ENCODE peak calls at places on chromosomes 4 and X, in six cellular contexts. One of them, this sample, is unnamed.

GRCh38 chr4:121742794-121743193 is 22.2 kb downstream of the SMIM43 start:
- DNase-seq in NT2/D1: no peak
- DNase-seq in NCI-H1092 treated with DMSO at 0.1 percent for 48 hours: no peak
- DNase-seq in NCI-H510A: no peak
- DNase-seq in choroid plexus epithelial cell: no peak
- DNase-seq in WTC11: no peak
- DNase-seq in this sample: no peak

GRCh38 chrX:154006965-154007364 is 12.7 kb downstream of the IRAK1 start:
- DNase-seq in NCI-H1092 treated with DMSO at 0.1 percent for 48 hours: no peak
- DNase-seq in WTC11: no peak
- DNase-seq in choroid plexus epithelial cell: no peak
- DNase-seq in NCI-H510A: no peak
- DNase-seq in NT2/D1: no peak
- DNase-seq in this sample: no peak

GRCh38 chr4:181909368-181909767 is 333.8 kb upstream of the TENM3 start:
- DNase-seq in WTC11: no peak
- DNase-seq in NT2/D1: no peak
- DNase-seq in NCI-H510A: no peak
- DNase-seq in choroid plexus epithelial cell: peak; percentile 90
- DNase-seq in NCI-H1092 treated with DMSO at 0.1 percent for 48 hours: no peak
- DNase-seq in this sample: no peak

GRCh38 chr4:99847362-99847976 is 30.8 kb downstream of the DAPP1 start:
- DNase-seq in WTC11: no peak
- DNase-seq in NCI-H510A: no peak
- DNase-seq in NCI-H1092 treated with DMSO at 0.1 percent for 48 hours: no peak
- DNase-seq in NT2/D1: no peak
- DNase-seq in choroid plexus epithelial cell: no peak
- DNase-seq in this sample: no peak

GRCh38 chrX:71637848-71638247 is 19.5 kb upstream of the CXCR3 start:
- DNase-seq in choroid plexus epithelial cell: peak; percentile 49
- DNase-seq in WTC11: no peak
- DNase-seq in NCI-H510A: no peak
- DNase-seq in NCI-H1092 treated with DMSO at 0.1 percent for 48 hours: no peak
- DNase-seq in NT2/D1: no peak
- DNase-seq in this sample: no peak

GRCh38 chr4:113749178-113749577 is 12.4 kb downstream of the CAMK2D start:
- DNase-seq in NCI-H1092 treated with DMSO at 0.1 percent for 48 hours: no peak
- DNase-seq in choroid plexus epithelial cell: peak; percentile 12
- DNase-seq in NT2/D1: no peak
- DNase-seq in WTC11: no peak
- DNase-seq in NCI-H510A: no peak
- DNase-seq in this sample: no peak

GRCh38 chrX:136262812-136263315 is 11.7 kb upstream of the MAP7D3 start:
- DNase-seq in NCI-H1092 treated with DMSO at 0.1 percent for 48 hours: no peak
- DNase-seq in NT2/D1: no peak
- DNase-seq in choroid plexus epithelial cell: no peak
- DNase-seq in NCI-H510A: no peak
- DNase-seq in WTC11: no peak
- DNase-seq in this sample: no peak

GRCh38 chrX:78075787-78076389 is 28.2 kb upstream of the PGK1 start:
- DNase-seq in choroid plexus epithelial cell: no peak
- DNase-seq in NCI-H1092 treated with DMSO at 0.1 percent for 48 hours: no peak
- DNase-seq in NCI-H510A: no peak
- DNase-seq in WTC11: no peak
- DNase-seq in NT2/D1: no peak
- DNase-seq in this sample: no peak

GRCh38 chr4:165635261-165635838 is 237.7 kb upstream of the TLL1 start:
- DNase-seq in NCI-H1092 treated with DMSO at 0.1 percent for 48 hours: no peak
- DNase-seq in NT2/D1: peak; percentile 16
- DNase-seq in choroid plexus epithelial cell: no peak
- DNase-seq in NCI-H510A: no peak
- DNase-seq in WTC11: no peak
- DNase-seq in this sample: peak; percentile 8

GRCh38 chrX:48937065-48937907 is 18.5 kb upstream of the PIM2 start:
- DNase-seq in NT2/D1: no peak
- DNase-seq in NCI-H1092 treated with DMSO at 0.1 percent for 48 hours: no peak
- DNase-seq in NCI-H510A: no peak
- DNase-seq in WTC11: peak; percentile 47
- DNase-seq in choroid plexus epithelial cell: peak; percentile 89
- DNase-seq in this sample: peak; percentile 39

GRCh38 chrX:126551725-126552312 is 795 bp downstream of the DCAF12L1 start:
- DNase-seq in NCI-H1092 treated with DMSO at 0.1 percent for 48 hours: no peak
- DNase-seq in WTC11: peak; percentile 11
- DNase-seq in NT2/D1: no peak
- DNase-seq in NCI-H510A: no peak
- DNase-seq in choroid plexus epithelial cell: no peak
- DNase-seq in this sample: no peak

GRCh38 chrX:136589966-136590365 is 58.0 kb downstream of the VGLL1 start:
- DNase-seq in NCI-H1092 treated with DMSO at 0.1 percent for 48 hours: no peak
- DNase-seq in choroid plexus epithelial cell: peak; percentile 36
- DNase-seq in NCI-H510A: no peak
- DNase-seq in WTC11: no peak
- DNase-seq in NT2/D1: no peak
- DNase-seq in this sample: no peak

GRCh38 chr4:7050481-7051143 is 7.4 kb downstream of the TADA2B start:
- DNase-seq in NT2/D1: no peak
- DNase-seq in NCI-H510A: no peak
- DNase-seq in choroid plexus epithelial cell: no peak
- DNase-seq in NCI-H1092 treated with DMSO at 0.1 percent for 48 hours: no peak
- DNase-seq in WTC11: no peak
- DNase-seq in this sample: no peak

GRCh38 chrX:2423293-2423692 is 77.5 kb downstream of the DHRSX start:
- DNase-seq in NCI-H510A: no peak
- DNase-seq in choroid plexus epithelial cell: peak; percentile 43
- DNase-seq in NCI-H1092 treated with DMSO at 0.1 percent for 48 hours: no peak
- DNase-seq in NT2/D1: no peak
- DNase-seq in WTC11: no peak
- DNase-seq in this sample: no peak

GRCh38 chr4:42637861-42638260 is 19.0 kb downstream of the ATP8A1 start:
- DNase-seq in WTC11: no peak
- DNase-seq in NT2/D1: no peak
- DNase-seq in NCI-H510A: no peak
- DNase-seq in choroid plexus epithelial cell: no peak
- DNase-seq in NCI-H1092 treated with DMSO at 0.1 percent for 48 hours: no peak
- DNase-seq in this sample: no peak

GRCh38 chr4:68368566-68369473 is 18.9 kb upstream of the YTHDC1 start:
- DNase-seq in NCI-H510A: no peak
- DNase-seq in NT2/D1: no peak
- DNase-seq in WTC11: no peak
- DNase-seq in NCI-H1092 treated with DMSO at 0.1 percent for 48 hours: no peak
- DNase-seq in choroid plexus epithelial cell: peak; percentile 65
- DNase-seq in this sample: no peak

GRCh38 chr4:56630876-56631666 is 50.0 kb downstream of the HOPX start:
- DNase-seq in NCI-H1092 treated with DMSO at 0.1 percent for 48 hours: no peak
- DNase-seq in choroid plexus epithelial cell: peak; percentile 36
- DNase-seq in NCI-H510A: no peak
- DNase-seq in NT2/D1: no peak
- DNase-seq in WTC11: no peak
- DNase-seq in this sample: no peak

GRCh38 chrX:154600962-154601374 is 16.0 kb downstream of the CTAG1A start:
- DNase-seq in WTC11: no peak
- DNase-seq in NCI-H510A: no peak
- DNase-seq in NCI-H1092 treated with DMSO at 0.1 percent for 48 hours: no peak
- DNase-seq in choroid plexus epithelial cell: peak; percentile 47
- DNase-seq in NT2/D1: no peak
- DNase-seq in this sample: no peak

GRCh38 chrX:72003811-72004750 is 93.4 kb downstream of the NHSL2 start:
- DNase-seq in WTC11: peak; percentile 73
- DNase-seq in NCI-H510A: no peak
- DNase-seq in NT2/D1: peak; percentile 58
- DNase-seq in choroid plexus epithelial cell: peak; percentile 20
- DNase-seq in NCI-H1092 treated with DMSO at 0.1 percent for 48 hours: peak; percentile 16
- DNase-seq in this sample: peak; percentile 64

GRCh38 chrX:2928583-2929434 is at the start of gene ARSD:
- DNase-seq in NCI-H510A: peak; percentile 75
- DNase-seq in NT2/D1: peak; percentile 89
- DNase-seq in choroid plexus epithelial cell: peak; percentile 91
- DNase-seq in NCI-H1092 treated with DMSO at 0.1 percent for 48 hours: no peak
- DNase-seq in WTC11: peak; percentile 87
- DNase-seq in this sample: peak; percentile 95

GRCh38 chrX:151675121-151675746 is 20.0 kb upstream of the PRRG3 start:
- DNase-seq in choroid plexus epithelial cell: no peak
- DNase-seq in NCI-H1092 treated with DMSO at 0.1 percent for 48 hours: no peak
- DNase-seq in NT2/D1: no peak
- DNase-seq in WTC11: peak; percentile 10
- DNase-seq in NCI-H510A: no peak
- DNase-seq in this sample: no peak

GRCh38 chr4:74540193-74540592 is 95.3 kb downstream of the AREG start:
- DNase-seq in NT2/D1: no peak
- DNase-seq in NCI-H510A: no peak
- DNase-seq in choroid plexus epithelial cell: no peak
- DNase-seq in NCI-H1092 treated with DMSO at 0.1 percent for 48 hours: no peak
- DNase-seq in WTC11: no peak
- DNase-seq in this sample: no peak

GRCh38 chr4:122765702-122766352 is 33.3 kb downstream of the BBS12 start:
- DNase-seq in WTC11: no peak
- DNase-seq in NT2/D1: no peak
- DNase-seq in NCI-H1092 treated with DMSO at 0.1 percent for 48 hours: no peak
- DNase-seq in choroid plexus epithelial cell: peak; percentile 88
- DNase-seq in NCI-H510A: no peak
- DNase-seq in this sample: no peak

GRCh38 chr4:42395595-42395994 is 1.7 kb upstream of the SHISA3 start:
- DNase-seq in NCI-H1092 treated with DMSO at 0.1 percent for 48 hours: no peak
- DNase-seq in NT2/D1: no peak
- DNase-seq in NCI-H510A: no peak
- DNase-seq in WTC11: no peak
- DNase-seq in choroid plexus epithelial cell: no peak
- DNase-seq in this sample: no peak

GRCh38 chr4:182560358-182560757 is 317.2 kb downstream of the TENM3 start:
- DNase-seq in NT2/D1: peak; percentile 88
- DNase-seq in WTC11: peak; percentile 72
- DNase-seq in NCI-H1092 treated with DMSO at 0.1 percent for 48 hours: peak; percentile 78
- DNase-seq in choroid plexus epithelial cell: peak; percentile 64
- DNase-seq in NCI-H510A: no peak
- DNase-seq in this sample: peak; percentile 94

GRCh38 chrX:26442340-26442739 is 226.4 kb downstream of the MAGEB5 start:
- DNase-seq in NCI-H1092 treated with DMSO at 0.1 percent for 48 hours: no peak
- DNase-seq in WTC11: no peak
- DNase-seq in choroid plexus epithelial cell: peak; percentile 68
- DNase-seq in NT2/D1: peak; percentile 16
- DNase-seq in NCI-H510A: no peak
- DNase-seq in this sample: peak; percentile 30